ENCODE peak calls at places on chromosomes 11 and 22, in ten cellular contexts. One of them, this sample, is unnamed.

GRCh38 chr11:59142530-59143507 is at the start of gene FAM111A:
- DNase-seq in B cell: peak; percentile 82
- DNase-seq in epithelial cell of proximal tubule: peak; percentile 87
- DNase-seq in astrocyte of the spinal cord: peak; percentile 88
- DNase-seq in AG09309: peak; percentile 34
- DNase-seq in neural crest cell: peak; percentile 52
- DNase-seq in OCI-LY7: peak; percentile 81
- DNase-seq in GM13977: peak; percentile 85
- DNase-seq in kidney: peak; percentile 96
- DNase-seq in MCF 10A: peak; percentile 95
- DNase-seq in this sample: peak; percentile 86

GRCh38 chr11:29641201-29641600 is 375.6 kb downstream of the KCNA4 start:
- DNase-seq in B cell: no peak
- DNase-seq in epithelial cell of proximal tubule: no peak
- DNase-seq in astrocyte of the spinal cord: no peak
- DNase-seq in AG09309: no peak
- DNase-seq in neural crest cell: no peak
- DNase-seq in OCI-LY7: no peak
- DNase-seq in GM13977: no peak
- DNase-seq in kidney: no peak
- DNase-seq in MCF 10A: no peak
- DNase-seq in this sample: no peak

GRCh38 chr11:831132-831864 is 1.5 kb upstream of the CD151 start:
- DNase-seq in B cell: no peak
- DNase-seq in epithelial cell of proximal tubule: no peak
- DNase-seq in astrocyte of the spinal cord: peak; percentile 80
- DNase-seq in AG09309: no peak
- DNase-seq in neural crest cell: no peak
- DNase-seq in OCI-LY7: no peak
- DNase-seq in GM13977: no peak
- DNase-seq in kidney: no peak
- DNase-seq in MCF 10A: no peak
- DNase-seq in this sample: no peak

GRCh38 chr22:50271519-50271970 is 1.4 kb upstream of the MAPK11 start:
- DNase-seq in B cell: peak; percentile 79
- DNase-seq in epithelial cell of proximal tubule: no peak
- DNase-seq in astrocyte of the spinal cord: peak; percentile 64
- DNase-seq in AG09309: no peak
- DNase-seq in neural crest cell: peak; percentile 67
- DNase-seq in OCI-LY7: peak; percentile 73
- DNase-seq in GM13977: peak; percentile 91
- DNase-seq in kidney: no peak
- DNase-seq in MCF 10A: peak; percentile 51
- DNase-seq in this sample: peak; percentile 89

GRCh38 chr22:19085233-19086043 is 36.8 kb downstream of the DGCR2 start:
- DNase-seq in B cell: peak; percentile 30
- DNase-seq in epithelial cell of proximal tubule: no peak
- DNase-seq in astrocyte of the spinal cord: peak; percentile 23
- DNase-seq in AG09309: no peak
- DNase-seq in neural crest cell: peak; percentile 6
- DNase-seq in OCI-LY7: peak; percentile 85
- DNase-seq in GM13977: peak; percentile 69
- DNase-seq in kidney: no peak
- DNase-seq in MCF 10A: peak; percentile 38
- DNase-seq in this sample: peak; percentile 72

GRCh38 chr11:71286701-71287643 is 34.6 kb upstream of the SHANK2 start:
- DNase-seq in B cell: no peak
- DNase-seq in epithelial cell of proximal tubule: peak; percentile 84
- DNase-seq in astrocyte of the spinal cord: peak; percentile 97
- DNase-seq in AG09309: peak; percentile 99
- DNase-seq in neural crest cell: no peak
- DNase-seq in OCI-LY7: no peak
- DNase-seq in GM13977: no peak
- DNase-seq in kidney: peak; percentile 89
- DNase-seq in MCF 10A: peak; percentile 74
- DNase-seq in this sample: no peak

GRCh38 chr11:68775951-68776388 is 24.6 kb upstream of the TESMIN start:
- DNase-seq in B cell: no peak
- DNase-seq in epithelial cell of proximal tubule: no peak
- DNase-seq in astrocyte of the spinal cord: no peak
- DNase-seq in AG09309: no peak
- DNase-seq in neural crest cell: no peak
- DNase-seq in OCI-LY7: no peak
- DNase-seq in GM13977: no peak
- DNase-seq in kidney: no peak
- DNase-seq in MCF 10A: no peak
- DNase-seq in this sample: no peak

GRCh38 chr22:27985323-27986275 is 66.5 kb upstream of the PITPNB start:
- DNase-seq in B cell: no peak
- DNase-seq in epithelial cell of proximal tubule: no peak
- DNase-seq in astrocyte of the spinal cord: no peak
- DNase-seq in AG09309: no peak
- DNase-seq in neural crest cell: no peak
- DNase-seq in OCI-LY7: peak; percentile 77
- DNase-seq in GM13977: no peak
- DNase-seq in kidney: no peak
- DNase-seq in MCF 10A: no peak
- DNase-seq in this sample: no peak

GRCh38 chr11:57476223-57476882 is 16.0 kb downstream of the RTN4RL2 start:
- DNase-seq in B cell: peak; percentile 60
- DNase-seq in epithelial cell of proximal tubule: no peak
- DNase-seq in astrocyte of the spinal cord: no peak
- DNase-seq in AG09309: no peak
- DNase-seq in neural crest cell: no peak
- DNase-seq in OCI-LY7: no peak
- DNase-seq in GM13977: peak; percentile 68
- DNase-seq in kidney: peak; percentile 90
- DNase-seq in MCF 10A: no peak
- DNase-seq in this sample: peak; percentile 73

GRCh38 chr22:48942698-48943566 is 884.7 kb downstream of the BRD1 start:
- DNase-seq in B cell: no peak
- DNase-seq in epithelial cell of proximal tubule: no peak
- DNase-seq in astrocyte of the spinal cord: no peak
- DNase-seq in AG09309: no peak
- DNase-seq in neural crest cell: no peak
- DNase-seq in OCI-LY7: no peak
- DNase-seq in GM13977: no peak
- DNase-seq in kidney: no peak
- DNase-seq in MCF 10A: no peak
- DNase-seq in this sample: no peak

GRCh38 chr11:120625565-120625964 is 114.0 kb downstream of the GRIK4 start:
- DNase-seq in B cell: no peak
- DNase-seq in epithelial cell of proximal tubule: no peak
- DNase-seq in astrocyte of the spinal cord: no peak
- DNase-seq in AG09309: no peak
- DNase-seq in neural crest cell: no peak
- DNase-seq in OCI-LY7: no peak
- DNase-seq in GM13977: no peak
- DNase-seq in kidney: no peak
- DNase-seq in MCF 10A: no peak
- DNase-seq in this sample: no peak

GRCh38 chr22:46777609-46777970 is 15.1 kb downstream of the TBC1D22A start:
- DNase-seq in B cell: peak; percentile 79
- DNase-seq in epithelial cell of proximal tubule: no peak
- DNase-seq in astrocyte of the spinal cord: no peak
- DNase-seq in AG09309: no peak
- DNase-seq in neural crest cell: no peak
- DNase-seq in OCI-LY7: peak; percentile 56
- DNase-seq in GM13977: peak; percentile 50
- DNase-seq in kidney: peak; percentile 84
- DNase-seq in MCF 10A: no peak
- DNase-seq in this sample: peak; percentile 71

GRCh38 chr11:12757416-12757815 is 83.2 kb downstream of the TEAD1 start:
- DNase-seq in B cell: no peak
- DNase-seq in epithelial cell of proximal tubule: no peak
- DNase-seq in astrocyte of the spinal cord: no peak
- DNase-seq in AG09309: no peak
- DNase-seq in neural crest cell: no peak
- DNase-seq in OCI-LY7: no peak
- DNase-seq in GM13977: no peak
- DNase-seq in kidney: no peak
- DNase-seq in MCF 10A: no peak
- DNase-seq in this sample: no peak

GRCh38 chr11:12764187-12764914 is 90.1 kb downstream of the TEAD1 start:
- DNase-seq in B cell: no peak
- DNase-seq in epithelial cell of proximal tubule: no peak
- DNase-seq in astrocyte of the spinal cord: no peak
- DNase-seq in AG09309: no peak
- DNase-seq in neural crest cell: no peak
- DNase-seq in OCI-LY7: no peak
- DNase-seq in GM13977: no peak
- DNase-seq in kidney: no peak
- DNase-seq in MCF 10A: no peak
- DNase-seq in this sample: no peak

GRCh38 chr11:12762283-12762682 is 88.1 kb downstream of the TEAD1 start:
- DNase-seq in B cell: no peak
- DNase-seq in epithelial cell of proximal tubule: no peak
- DNase-seq in astrocyte of the spinal cord: no peak
- DNase-seq in AG09309: no peak
- DNase-seq in neural crest cell: no peak
- DNase-seq in OCI-LY7: no peak
- DNase-seq in GM13977: no peak
- DNase-seq in kidney: no peak
- DNase-seq in MCF 10A: no peak
- DNase-seq in this sample: no peak

GRCh38 chr11:12762696-12763324 is 88.6 kb downstream of the TEAD1 start:
- DNase-seq in B cell: no peak
- DNase-seq in epithelial cell of proximal tubule: no peak
- DNase-seq in astrocyte of the spinal cord: no peak
- DNase-seq in AG09309: no peak
- DNase-seq in neural crest cell: no peak
- DNase-seq in OCI-LY7: no peak
- DNase-seq in GM13977: no peak
- DNase-seq in kidney: no peak
- DNase-seq in MCF 10A: no peak
- DNase-seq in this sample: no peak

DNA sequence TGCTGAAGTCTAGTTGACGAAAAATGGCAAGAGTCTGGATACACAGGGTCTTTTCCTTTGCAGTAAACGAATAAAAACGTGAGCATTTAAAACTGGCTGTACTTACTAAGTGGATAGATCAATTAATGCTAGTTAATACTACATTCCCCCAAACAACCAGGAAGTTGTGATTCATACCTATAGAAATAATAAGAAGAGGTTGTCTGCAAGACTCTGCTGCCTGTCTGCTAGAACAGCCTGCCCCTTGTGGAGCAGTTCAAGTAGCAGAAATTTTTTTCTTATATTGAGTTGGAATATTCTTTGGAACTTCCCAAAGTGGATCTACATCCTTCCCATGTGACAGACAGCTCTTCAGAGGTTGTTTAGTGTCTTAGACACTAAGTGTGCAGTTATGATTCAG is 86.8 kb downstream of the TEAD1 start:
- DNase-seq in B cell: no peak
- DNase-seq in epithelial cell of proximal tubule: no peak
- DNase-seq in astrocyte of the spinal cord: peak; percentile 58
- DNase-seq in AG09309: no peak
- DNase-seq in neural crest cell: no peak
- DNase-seq in OCI-LY7: no peak
- DNase-seq in GM13977: no peak
- DNase-seq in kidney: no peak
- DNase-seq in MCF 10A: peak; percentile 39
- DNase-seq in this sample: no peak
- TF ChIP-seq CTCF in B cell: no peak
- TF ChIP-seq CTCF in epithelial cell of proximal tubule: peak; percentile 51
- TF ChIP-seq CTCF in astrocyte of the spinal cord: peak; percentile 56
- TF ChIP-seq CTCF in AG09309: peak; percentile 33
- TF ChIP-seq CTCF in neural crest cell: peak; percentile 53
- TF ChIP-seq CTCF in OCI-LY7: peak; percentile 28
- TF ChIP-seq CTCF in GM13977: no peak
- TF ChIP-seq CTCF in kidney: no peak
- TF ChIP-seq CTCF in MCF 10A: no peak
- TF ChIP-seq CTCF in this sample: no peak

GRCh38 chr22:31139866-31140716 is at the start of gene PLA2G3:
- DNase-seq in B cell: no peak
- DNase-seq in epithelial cell of proximal tubule: no peak
- DNase-seq in astrocyte of the spinal cord: peak; percentile 63
- DNase-seq in AG09309: no peak
- DNase-seq in neural crest cell: peak; percentile 76
- DNase-seq in OCI-LY7: no peak
- DNase-seq in GM13977: no peak
- DNase-seq in kidney: peak; percentile 68
- DNase-seq in MCF 10A: peak; percentile 24
- DNase-seq in this sample: peak; percentile 26
- TF ChIP-seq CTCF in B cell: no peak
- TF ChIP-seq CTCF in epithelial cell of proximal tubule: no peak
- TF ChIP-seq CTCF in astrocyte of the spinal cord: peak; percentile 19
- TF ChIP-seq CTCF in AG09309: peak; percentile 9
- TF ChIP-seq CTCF in neural crest cell: no peak
- TF ChIP-seq CTCF in OCI-LY7: no peak
- TF ChIP-seq CTCF in GM13977: no peak
- TF ChIP-seq CTCF in kidney: no peak
- TF ChIP-seq CTCF in MCF 10A: no peak
- TF ChIP-seq CTCF in this sample: no peak

GRCh38 chr11:3644817-3645235 is at the start of gene ART1:
- DNase-seq in B cell: no peak
- DNase-seq in epithelial cell of proximal tubule: no peak
- DNase-seq in astrocyte of the spinal cord: no peak
- DNase-seq in AG09309: no peak
- DNase-seq in neural crest cell: no peak
- DNase-seq in OCI-LY7: no peak
- DNase-seq in GM13977: no peak
- DNase-seq in kidney: no peak
- DNase-seq in MCF 10A: peak; percentile 36
- DNase-seq in this sample: no peak
- TF ChIP-seq CTCF in B cell: no peak
- TF ChIP-seq CTCF in epithelial cell of proximal tubule: no peak
- TF ChIP-seq CTCF in astrocyte of the spinal cord: no peak
- TF ChIP-seq CTCF in AG09309: no peak
- TF ChIP-seq CTCF in neural crest cell: no peak
- TF ChIP-seq CTCF in OCI-LY7: no peak
- TF ChIP-seq CTCF in GM13977: no peak
- TF ChIP-seq CTCF in kidney: no peak
- TF ChIP-seq CTCF in MCF 10A: no peak
- TF ChIP-seq CTCF in this sample: no peak

DNA sequence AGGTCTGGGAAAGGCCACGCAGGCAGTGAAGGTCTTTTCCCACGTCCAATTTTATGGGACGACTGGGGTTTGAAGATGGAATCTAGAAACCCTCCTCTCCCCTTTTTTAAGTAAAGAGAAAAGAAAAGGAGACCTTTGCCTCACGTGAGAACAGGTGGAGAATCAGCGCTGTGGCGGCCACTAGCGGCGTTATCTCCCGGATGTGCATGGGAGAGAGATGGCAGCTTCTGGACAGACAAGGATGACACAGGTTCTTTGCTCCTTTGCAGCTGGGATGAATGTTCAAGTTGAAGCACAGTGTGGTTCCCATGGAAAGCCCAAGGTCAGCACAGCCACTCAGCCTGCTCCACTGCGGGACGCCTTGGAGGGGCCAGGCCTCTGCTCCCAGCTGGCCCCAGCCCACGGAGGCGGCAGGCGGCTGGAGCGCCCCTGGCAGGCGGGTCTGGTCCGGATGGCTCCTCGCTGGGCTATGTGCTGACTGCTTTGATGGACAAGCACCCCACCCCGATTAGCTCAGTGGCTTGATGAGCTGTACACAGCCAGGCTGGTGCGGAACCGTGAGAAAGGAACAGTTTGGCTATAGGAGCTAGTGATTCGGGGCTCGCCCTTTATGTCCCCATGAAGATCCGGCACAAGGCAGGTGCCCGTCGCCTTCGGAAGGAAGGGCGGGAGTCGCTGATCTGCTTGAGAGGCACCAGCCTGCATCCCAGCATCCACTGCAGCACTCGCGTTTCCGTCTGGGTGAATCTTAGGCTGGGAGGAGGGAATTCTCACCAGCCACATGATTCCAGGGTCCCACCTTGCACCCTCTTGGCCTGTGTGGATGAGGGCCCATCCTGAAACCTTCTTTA is 14.5 kb upstream of the BID start:
- DNase-seq in B cell: no peak
- DNase-seq in epithelial cell of proximal tubule: no peak
- DNase-seq in astrocyte of the spinal cord: no peak
- DNase-seq in AG09309: no peak
- DNase-seq in neural crest cell: no peak
- DNase-seq in OCI-LY7: no peak
- DNase-seq in GM13977: no peak
- DNase-seq in kidney: no peak
- DNase-seq in MCF 10A: no peak
- DNase-seq in this sample: no peak
- TF ChIP-seq CTCF in B cell: no peak
- TF ChIP-seq CTCF in epithelial cell of proximal tubule: no peak
- TF ChIP-seq CTCF in astrocyte of the spinal cord: peak; percentile 26
- TF ChIP-seq CTCF in AG09309: no peak
- TF ChIP-seq CTCF in neural crest cell: no peak
- TF ChIP-seq CTCF in OCI-LY7: no peak
- TF ChIP-seq CTCF in GM13977: no peak
- TF ChIP-seq CTCF in kidney: no peak
- TF ChIP-seq CTCF in MCF 10A: no peak
- TF ChIP-seq CTCF in this sample: no peak